ENCODE peak calls at places on chromosome 6, in four cellular contexts. Z is A673, R is mesendoderm, B is caudate nucleus. Y is an unnamed sample.

GRCh38 chr6:6856538-6857523 is 250.9 kb upstream of the RREB1 start:
- DNase-seq in R (peak; percentile 83), B (no peak), Z (peak; percentile 86), Y (peak; percentile 43)

GRCh38 chr6:28282923-28283322 is 1.6 kb downstream of the PGBD1 start:
- DNase-seq in Z (peak; percentile 19), R (no peak), B (no peak), Y (no peak)

GRCh38 chr6:2403546-2403945 is 158.1 kb upstream of the GMDS start:
- DNase-seq in Z (no peak), R (no peak), B (no peak), Y (no peak)

GRCh38 chr6:134683783-134684765 is 265.8 kb downstream of the ALDH8A1 start:
- DNase-seq in R (no peak), B (no peak), Z (peak; percentile 65), Y (no peak)

GRCh38 chr6:54621285-54621684 is 225.3 kb upstream of the FAM83B start:
- DNase-seq in Z (peak; percentile 13), B (no peak), R (peak; percentile 38), Y (no peak)

GRCh38 chr6:118187568-118188164 is 280.6 kb downstream of the SLC35F1 start:
- DNase-seq in R (no peak), B (no peak), Z (peak; percentile 89), Y (peak; percentile 89)

GRCh38 chr6:33029297-33030184 is 20.1 kb upstream of the HLA-DOA start:
- DNase-seq in B (no peak), R (no peak), Z (no peak), Y (peak; percentile 29)

GRCh38 chr6:139979021-139979721 is 604.7 kb upstream of the CITED2 start:
- DNase-seq in B (no peak), R (no peak), Z (no peak), Y (peak; percentile 24)

GRCh38 chr6:150207931-150208570 is 65.2 kb downstream of the PPP1R14C start:
- DNase-seq in B (no peak), Z (peak; percentile 34), R (no peak), Y (no peak)

GRCh38 chr6:38713812-38714211 is 1.3 kb upstream of the DNAH8 start:
- DNase-seq in R (no peak), B (no peak), Z (no peak), Y (no peak)

GRCh38 chr6:3789018-3789895 is 37.7 kb upstream of the PXDC1 start:
- DNase-seq in Z (no peak), R (no peak), B (no peak), Y (no peak)

GRCh38 chr6:117674991-117675657 is at the start of gene NUS1:
- DNase-seq in B (peak; percentile 98), R (peak; percentile 99), Z (peak; percentile 99), Y (peak; percentile 98)

GRCh38 chr6:617485-618100 is 39.3 kb downstream of the HUS1B start:
- DNase-seq in R (peak; percentile 65), B (no peak), Z (no peak), Y (no peak)

GRCh38 chr6:38813451-38813850 is 98.3 kb downstream of the DNAH8 start:
- DNase-seq in B (no peak), R (no peak), Z (no peak), Y (no peak)

GRCh38 chr6:133132092-133132491 is 109.1 kb upstream of the EYA4 start:
- DNase-seq in Z (peak; percentile 60), B (no peak), R (no peak), Y (peak; percentile 38)

GRCh38 chr6:69729870-69730449 is 66.8 kb downstream of the LMBRD1 start:
- DNase-seq in R (no peak), B (no peak), Z (peak; percentile 17), Y (peak; percentile 13)

GRCh38 chr6:76631641-76632040 is 559.2 kb upstream of the IMPG1 start:
- DNase-seq in Z (no peak), B (no peak), R (no peak), Y (no peak)

GRCh38 chr6:66865771-66866170 is 1158.7 kb upstream of the EYS start:
- DNase-seq in R (no peak), Z (no peak), B (no peak), Y (no peak)

GRCh38 chr6:11043552-11043960 is 549 bp downstream of the ELOVL2 start:
- DNase-seq in Z (no peak), R (peak; percentile 34), B (no peak), Y (peak; percentile 16)

GRCh38 chr6:48881551-48881950 is 581.5 kb downstream of the MMUT start:
- DNase-seq in Z (no peak), B (no peak), R (no peak), Y (no peak)

GRCh38 chr6:163335056-163335455 is 79.5 kb upstream of the QKI start:
- DNase-seq in Z (no peak), R (no peak), B (no peak), Y (no peak)

GRCh38 chr6:118410001-118410400 is 138.1 kb upstream of the PLN start:
- DNase-seq in R (no peak), Z (no peak), B (no peak), Y (no peak)

GRCh38 chr6:28211840-28212509 is 13.1 kb upstream of the ZSCAN9 start:
- DNase-seq in B (no peak), R (peak; percentile 21), Z (no peak), Y (no peak)

GRCh38 chr6:36132221-36132895 is 2.0 kb downstream of the MAPK13 start:
- DNase-seq in R (peak; percentile 50), Z (peak; percentile 33), B (no peak), Y (no peak)

GRCh38 chr6:35082046-35082732 is 59.0 kb downstream of the TCP11 start:
- DNase-seq in R (no peak), Z (no peak), B (no peak), Y (no peak)

GRCh38 chr6:112307707-112308106 is 39.4 kb upstream of the RFPL4B start:
- DNase-seq in B (no peak), Z (no peak), R (no peak), Y (no peak)

GRCh38 chr6:42511803-42512422 is 51.9 kb upstream of the UBR2 start:
- DNase-seq in R (no peak), Z (no peak), B (no peak), Y (peak; percentile 46)

GRCh38 chr6:47680056-47680455 is 18.3 kb upstream of the ADGRF4 start:
- DNase-seq in R (no peak), Z (no peak), B (no peak), Y (no peak)

GRCh38 chr6:11601776-11602605 is 64.4 kb downstream of the TMEM170B start:
- DNase-seq in B (no peak), Z (no peak), R (peak; percentile 50), Y (no peak)

GRCh38 chr6:130674604-130675003 is 152.6 kb upstream of the SMLR1 start:
- DNase-seq in R (no peak), Z (no peak), B (no peak), Y (no peak)

GRCh38 chr6:113082691-113083090 is 735.6 kb downstream of the RFPL4B start:
- DNase-seq in B (no peak), Z (peak; percentile 76), R (peak; percentile 4), Y (no peak)

GRCh38 chr6:88251261-88251660 is 85.1 kb upstream of the CNR1 start:
- DNase-seq in Z (no peak), B (no peak), R (no peak), Y (no peak)

GRCh38 chr6:111258615-111259088 is 171.3 kb downstream of the SLC16A10 start:
- DNase-seq in R (no peak), B (no peak), Z (no peak), Y (peak; percentile 63)
- H3K27ac ChIP-seq in R (no peak overlapping the region), B (no peak overlapping the region), Z (no peak overlapping the region), Y (no peak overlapping the region)

GRCh38 chr6:158476389-158476788 is 83.5 kb upstream of the TMEM181 start:
- DNase-seq in R (no peak), Z (no peak), B (no peak), Y (no peak)
- H3K27ac ChIP-seq in R (no peak overlapping the region), Z (no peak overlapping the region), B (no peak overlapping the region), Y (no peak overlapping the region)

DNA sequence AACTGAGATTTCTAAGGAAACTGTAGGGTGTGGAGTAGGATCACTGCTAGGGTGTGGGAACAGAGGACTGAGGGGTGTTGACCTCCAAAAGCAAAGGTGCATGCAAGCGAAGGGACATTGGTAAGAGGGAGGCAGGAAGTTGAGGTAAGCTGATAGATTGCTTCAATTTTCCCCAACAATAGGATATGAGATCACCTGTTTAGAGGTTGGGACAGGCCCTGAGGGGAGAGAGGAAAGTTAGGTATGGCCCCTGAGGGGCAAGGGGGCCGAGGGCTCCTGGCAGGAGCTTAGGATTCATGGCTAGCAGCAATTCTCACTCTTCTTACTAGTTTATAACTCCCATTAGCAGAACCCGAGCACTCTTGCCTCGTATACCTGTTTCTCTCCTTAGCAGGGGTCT is 106.8 kb upstream of the RPS6KA2 start:
- DNase-seq in R (peak; percentile 59), Z (no peak), B (no peak), Y (no peak)
- H3K27ac ChIP-seq in R (no peak overlapping the region), Z (no peak overlapping the region), B (no peak overlapping the region), Y (no peak overlapping the region)

GRCh38 chr6:30901436-30901835 is 6.6 kb upstream of the GTF2H4 start:
- DNase-seq in R (no peak), B (no peak), Z (no peak), Y (no peak)

GRCh38 chr6:30898750-30899360 is 9.2 kb upstream of the GTF2H4 start:
- DNase-seq in B (no peak), R (no peak), Z (no peak), Y (no peak)

GRCh38 chr6:30903236-30903635 is 4.8 kb upstream of the GTF2H4 start:
- DNase-seq in B (no peak), R (no peak), Z (no peak), Y (no peak)

GRCh38 chr6:30900863-30901417 is 7.1 kb upstream of the GTF2H4 start:
- DNase-seq in R (no peak), B (no peak), Z (no peak), Y (no peak)

DNA sequence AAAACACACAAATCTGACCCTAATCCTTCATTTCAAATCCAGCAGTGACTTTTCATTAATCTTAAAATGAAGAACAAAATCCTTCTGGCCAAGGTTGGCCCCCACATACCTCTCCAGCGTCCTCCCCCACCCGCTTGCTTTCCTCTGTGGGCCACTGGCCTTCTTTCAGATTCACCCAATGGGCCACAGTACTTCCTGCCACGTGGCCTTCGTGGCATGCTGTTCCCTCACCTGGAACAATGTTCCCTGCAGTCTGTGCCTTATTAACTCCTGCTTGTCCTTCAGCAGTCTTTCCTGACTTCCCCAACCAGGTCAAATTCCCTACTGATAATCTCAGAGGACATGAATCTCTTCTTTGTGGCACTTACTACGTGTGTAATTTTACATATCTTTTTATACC is 5.3 kb upstream of the GTF2H4 start:
- DNase-seq in B (no peak), Z (no peak), R (no peak), Y (no peak)
- H3K27ac ChIP-seq in B (no peak overlapping the region), Z (no peak overlapping the region), R (no peak overlapping the region), Y (no peak overlapping the region)

DNA sequence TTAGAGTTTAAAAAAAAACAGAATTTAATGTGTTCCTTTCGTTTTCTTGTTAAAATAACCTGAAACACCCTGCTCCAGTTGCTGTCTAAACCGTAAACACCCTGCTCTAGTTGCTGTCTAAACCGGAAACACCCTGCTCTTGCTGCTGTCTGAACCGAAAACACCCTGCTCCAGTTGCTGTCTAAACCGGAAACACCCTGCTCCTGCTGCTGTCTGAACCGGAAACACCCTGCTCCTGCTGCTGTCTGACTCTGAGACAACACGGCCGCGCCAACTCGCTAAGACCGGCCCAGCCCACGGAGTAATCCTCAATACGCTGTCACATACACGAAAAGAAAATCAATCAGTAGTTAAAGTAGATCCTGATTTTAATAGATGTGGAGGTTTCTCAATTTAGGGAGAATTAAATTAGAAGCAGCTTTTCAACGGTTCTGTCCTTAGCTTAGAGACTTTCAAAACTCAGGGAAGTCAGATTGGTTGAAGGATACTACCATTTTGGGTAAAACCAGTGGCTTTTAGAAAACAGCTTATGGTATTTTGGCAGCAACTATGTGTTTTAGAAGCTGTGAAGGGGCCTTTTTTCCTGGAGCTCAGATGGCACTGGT is 98.3 kb downstream of the RAMACL start:
- DNase-seq in Z (peak; percentile 94), B (no peak), R (no peak), Y (no peak)
- H3K27ac ChIP-seq in Z (peak overlapping the region; percentile 59), B (peak overlapping the region; percentile 52), R (no peak overlapping the region), Y (peak overlapping the region; percentile 10)